ENCODE peak calls at places on chromosomes 6 and 20, in seven cellular contexts. M is fibroblast of the conjunctiva; N is NCI-H446; B is HS-5; K is NCI-H510A treated with DMSO at 0.1 percent for 48 hours; D is effector memory CD8-positive, alpha-beta T cell; Q is right cardiac atrium. I is an unnamed sample.

GRCh38 chr6:53679446-53679933 is 13.9 kb upstream of the KLHL31 start:
- DNase-seq in M (peak), N (no peak), B (peak), K (peak), D (no peak), Q (no peak), I (no peak)

GRCh38 chr20:63745424-63745805 is 5.8 kb downstream of the SLC2A4RG start:
- DNase-seq in M (no peak), N (no peak), B (no peak), K (no peak), D (no peak), Q (no peak), I (no peak)

GRCh38 chr6:42367353-42368011 is 84.2 kb downstream of the TRERF1 start:
- DNase-seq in M (no peak), N (no peak), B (no peak), K (no peak), D (peak), Q (no peak), I (no peak)

GRCh38 chr20:32482251-32483220 is 102.6 kb downstream of the NOL4L start:
- DNase-seq in M (no peak), N (no peak), B (no peak), K (peak), D (peak), Q (peak), I (peak)

GRCh38 chr6:96499781-96500180 is 21.8 kb upstream of the UFL1 start:
- DNase-seq in M (no peak), N (no peak), B (no peak), K (no peak), D (peak), Q (peak), I (no peak)

GRCh38 chr20:36579996-36580545 is 6.7 kb downstream of the TGIF2 start:
- DNase-seq in M (no peak), N (no peak), B (no peak), K (no peak), D (no peak), Q (no peak), I (no peak)

GRCh38 chr6:99026135-99026534 is 78.4 kb upstream of the FBXL4 start:
- DNase-seq in M (no peak), N (no peak), B (no peak), K (no peak), D (no peak), Q (no peak), I (no peak)

GRCh38 chr20:57536759-57537724 is 12.1 kb upstream of the CTCFL start:
- DNase-seq in M (no peak), N (no peak), B (no peak), K (no peak), D (no peak), Q (no peak), I (no peak)

GRCh38 chr6:21305827-21306469 is 287.6 kb upstream of the SOX4 start:
- DNase-seq in M (peak), N (no peak), B (no peak), K (peak), D (no peak), Q (no peak), I (no peak)

GRCh38 chr6:100366419-100366818 is 98.3 kb downstream of the SIM1 start:
- DNase-seq in M (peak), N (no peak), B (peak), K (no peak), D (no peak), Q (no peak), I (no peak)

GRCh38 chr6:101386982-101387381 is 6.5 kb upstream of the GRIK2 start:
- DNase-seq in M (no peak), N (no peak), B (no peak), K (no peak), D (no peak), Q (no peak), I (no peak)

GRCh38 chr20:3796477-3797225 is 541 bp downstream of the CDC25B start:
- DNase-seq in M (no peak), N (no peak), B (no peak), K (no peak), D (no peak), Q (no peak), I (no peak)

GRCh38 chr20:38228436-38228835 is 32.1 kb downstream of the KIAA1755 start:
- DNase-seq in M (no peak), N (no peak), B (no peak), K (no peak), D (no peak), Q (no peak), I (no peak)

GRCh38 chr6:37051138-37052026 is 45.9 kb downstream of the FGD2 start:
- DNase-seq in M (no peak), N (peak), B (no peak), K (peak), D (peak), Q (peak), I (peak)

GRCh38 chr6:167791036-167791779 is 35.5 kb upstream of the AFDN start:
- DNase-seq in M (no peak), N (no peak), B (no peak), K (no peak), D (no peak), Q (no peak), I (no peak)

GRCh38 chr6:16148498-16148897 is 19.6 kb downstream of the MYLIP start:
- DNase-seq in M (no peak), N (no peak), B (no peak), K (no peak), D (no peak), Q (no peak), I (no peak)

GRCh38 chr20:51639206-51639832 is 96.8 kb upstream of the NFATC2 start:
- DNase-seq in M (peak), N (peak), B (peak), K (peak), D (peak), Q (peak), I (peak)

GRCh38 chr6:132818404-132819359 is 4.3 kb downstream of the RPS12 start:
- DNase-seq in M (no peak), N (no peak), B (no peak), K (no peak), D (no peak), Q (no peak), I (no peak)

GRCh38 chr20:50504231-50504823 is 5.9 kb upstream of the PTPN1 start:
- DNase-seq in M (no peak), N (no peak), B (no peak), K (no peak), D (no peak), Q (no peak), I (no peak)

GRCh38 chr6:170454512-170455285 is 98.4 kb downstream of the PSMB1 start:
- DNase-seq in M (no peak), N (no peak), B (no peak), K (peak), D (no peak), Q (no peak), I (no peak)

GRCh38 chr6:74631558-74631957 is 574.3 kb downstream of the COL12A1 start:
- DNase-seq in M (no peak), N (no peak), B (no peak), K (peak), D (no peak), Q (no peak), I (no peak)

GRCh38 chr20:59948828-59949720 is 8.9 kb downstream of the FAM217B start:
- DNase-seq in M (peak), N (peak), B (no peak), K (peak), D (peak), Q (no peak), I (no peak)

GRCh38 chr20:57464642-57465211 is 60.2 kb downstream of the CTCFL start:
- DNase-seq in M (no peak), N (no peak), B (no peak), K (no peak), D (no peak), Q (peak), I (no peak)

GRCh38 chr6:163346529-163346961 is 68.0 kb upstream of the QKI start:
- DNase-seq in M (no peak), N (no peak), B (no peak), K (no peak), D (no peak), Q (peak), I (no peak)

GRCh38 chr6:17589402-17590116 is 10.5 kb upstream of the FAM8A1 start:
- DNase-seq in M (peak), N (peak), B (peak), K (peak), D (no peak), Q (no peak), I (no peak)

GRCh38 chr20:21719592-21720214 is 14.2 kb downstream of the PAX1 start:
- DNase-seq in M (peak), N (peak), B (peak), K (peak), D (peak), Q (no peak), I (peak)

GRCh38 chr6:15331629-15332241 is 85.9 kb downstream of the JARID2 start:
- DNase-seq in M (no peak), N (peak), B (no peak), K (no peak), D (no peak), Q (no peak), I (no peak)

GRCh38 chr20:62367483-62368302 is 581 bp upstream of the LAMA5 start:
- DNase-seq in M (no peak), N (peak), B (no peak), K (peak), D (no peak), Q (peak), I (no peak)

GRCh38 chr6:6556738-6557503 is 31.6 kb upstream of the LY86 start:
- DNase-seq in M (peak), N (peak), B (no peak), K (peak), D (peak), Q (no peak), I (peak)

GRCh38 chr6:155228549-155229166 is 35.2 kb upstream of the CLDN20 start:
- DNase-seq in M (no peak), N (peak), B (no peak), K (no peak), D (no peak), Q (no peak), I (no peak)

GRCh38 chr20:56579261-56579660 is 46.2 kb downstream of the FAM209B start:
- DNase-seq in M (no peak), N (no peak), B (no peak), K (no peak), D (no peak), Q (no peak), I (no peak)

GRCh38 chr20:32511358-32512046 is 73.6 kb downstream of the NOL4L start:
- DNase-seq in M (no peak), N (no peak), B (no peak), K (no peak), D (no peak), Q (no peak), I (no peak)

GRCh38 chr6:152696543-152696942 is 1.2 kb upstream of the MYCT1 start:
- DNase-seq in M (peak), N (no peak), B (peak), K (no peak), D (no peak), Q (no peak), I (no peak)

GRCh38 chr6:39420300-39421265 is 98.1 kb upstream of the KCNK16 start:
- DNase-seq in M (no peak), N (peak), B (no peak), K (no peak), D (no peak), Q (no peak), I (no peak)

GRCh38 chr20:38167851-38168760 is 3.0 kb upstream of the TGM2 start:
- DNase-seq in M (no peak), N (no peak), B (peak), K (no peak), D (no peak), Q (peak), I (no peak)

GRCh38 chr6:112468359-112468758 is 121.2 kb downstream of the RFPL4B start:
- DNase-seq in M (no peak), N (no peak), B (peak), K (no peak), D (no peak), Q (no peak), I (peak)

GRCh38 chr6:41460742-41461336 is 85.3 kb upstream of the FOXP4 start:
- DNase-seq in M (no peak), N (no peak), B (no peak), K (no peak), D (no peak), Q (no peak), I (no peak)

I was measured in HAP-1.